ENCODE peak calls at places on chromosomes 4 and X, in four cellular contexts. K, F, I and Z are unnamed samples. For H3K36me3, the result is how much of the 10 kb centered on the place peaks cover.

GRCh38 chr4:10762541-10762940 is 78.0 kb upstream of the CLNK start:
- DNase-seq in K (no peak), F (no peak), I (peak), Z (no peak)

GRCh38 chr4:48498895-48499294 is 8.8 kb downstream of the ZAR1 start:
- DNase-seq in K (no peak), F (no peak), I (peak), Z (no peak)

GRCh38 chr4:125382995-125383394 is 68.2 kb downstream of the FAT4 start:
- DNase-seq in K (no peak), F (no peak), I (no peak), Z (no peak)

GRCh38 chrX:55908685-55909212 is 191.2 kb downstream of the RRAGB start:
- DNase-seq in K (no peak), F (no peak), I (peak), Z (peak)

GRCh38 chr4:1683371-1683902 is 676 bp downstream of the FAM53A start:
- DNase-seq in K (peak), F (no peak), I (peak), Z (no peak)

GRCh38 chr4:101175896-101176676 is 171.2 kb downstream of the PPP3CA start:
- DNase-seq in K (no peak), F (peak), I (peak), Z (no peak)

GRCh38 chrX:1493877-1494510 is 41.3 kb upstream of the ASMTL start:
- DNase-seq in K (no peak), F (no peak), I (no peak), Z (peak)

GRCh38 chrX:136195247-136195646 is 47.9 kb downstream of the FHL1 start:
- DNase-seq in K (no peak), F (no peak), I (no peak), Z (no peak)

GRCh38 chr4:15215118-15215517 is 212.7 kb upstream of the C1QTNF7 start:
- DNase-seq in K (no peak), F (no peak), I (no peak), Z (no peak)

GRCh38 chrX:48938721-48939416 is 18.5 kb downstream of the OTUD5 start:
- DNase-seq in K (no peak), F (no peak), I (no peak), Z (peak)

GRCh38 chr4:181418491-181418890 is 824.7 kb upstream of the TENM3 start:
- DNase-seq in K (no peak), F (no peak), I (no peak), Z (no peak)

GRCh38 chr4:140094701-140095420 is 59.1 kb downstream of the MAML3 start:
- DNase-seq in K (peak), F (peak), I (peak), Z (peak)

GRCh38 chr4:143431526-143432257 is 81.8 kb upstream of the SMARCA5 start:
- DNase-seq in K (no peak), F (no peak), I (peak), Z (no peak)

GRCh38 chr4:182404371-182404770 is 161.2 kb downstream of the TENM3 start:
- DNase-seq in K (no peak), F (no peak), I (no peak), Z (no peak)

GRCh38 chr4:110049951-110050925 is 137.6 kb downstream of the EGF start:
- DNase-seq in K (no peak), F (peak), I (peak), Z (no peak)

GRCh38 chrX:80550722-80551121 is 130.5 kb downstream of the TENT5D start:
- DNase-seq in K (no peak), F (no peak), I (peak), Z (no peak)

GRCh38 chrX:133402042-133402453 is 13.2 kb downstream of the GPC4 start:
- DNase-seq in K (no peak), F (no peak), I (no peak), Z (no peak)

GRCh38 chrX:97860206-97860605 is 976.5 kb downstream of the RPA4 start:
- DNase-seq in K (no peak), F (no peak), I (no peak), Z (no peak)

GRCh38 chr4:121428721-121429120 is 47.9 kb upstream of the QRFPR start:
- DNase-seq in K (no peak), F (no peak), I (no peak), Z (no peak)

GRCh38 chr4:87121332-87122065 is 98.9 kb downstream of the KLHL8 start:
- DNase-seq in K (peak), F (no peak), I (no peak), Z (no peak)

GRCh38 chrX:2627272-2627867 is 63.7 kb upstream of the CD99 start:
- DNase-seq in K (no peak), F (no peak), I (peak), Z (no peak)

GRCh38 chr4:54025582-54025981 is 38.8 kb downstream of the CHIC2 start:
- DNase-seq in K (no peak), F (no peak), I (no peak), Z (no peak)

GRCh38 chrX:27751976-27752375 is 55.8 kb upstream of the MAGEB10 start:
- DNase-seq in K (no peak), F (no peak), I (no peak), Z (no peak)

DNA sequence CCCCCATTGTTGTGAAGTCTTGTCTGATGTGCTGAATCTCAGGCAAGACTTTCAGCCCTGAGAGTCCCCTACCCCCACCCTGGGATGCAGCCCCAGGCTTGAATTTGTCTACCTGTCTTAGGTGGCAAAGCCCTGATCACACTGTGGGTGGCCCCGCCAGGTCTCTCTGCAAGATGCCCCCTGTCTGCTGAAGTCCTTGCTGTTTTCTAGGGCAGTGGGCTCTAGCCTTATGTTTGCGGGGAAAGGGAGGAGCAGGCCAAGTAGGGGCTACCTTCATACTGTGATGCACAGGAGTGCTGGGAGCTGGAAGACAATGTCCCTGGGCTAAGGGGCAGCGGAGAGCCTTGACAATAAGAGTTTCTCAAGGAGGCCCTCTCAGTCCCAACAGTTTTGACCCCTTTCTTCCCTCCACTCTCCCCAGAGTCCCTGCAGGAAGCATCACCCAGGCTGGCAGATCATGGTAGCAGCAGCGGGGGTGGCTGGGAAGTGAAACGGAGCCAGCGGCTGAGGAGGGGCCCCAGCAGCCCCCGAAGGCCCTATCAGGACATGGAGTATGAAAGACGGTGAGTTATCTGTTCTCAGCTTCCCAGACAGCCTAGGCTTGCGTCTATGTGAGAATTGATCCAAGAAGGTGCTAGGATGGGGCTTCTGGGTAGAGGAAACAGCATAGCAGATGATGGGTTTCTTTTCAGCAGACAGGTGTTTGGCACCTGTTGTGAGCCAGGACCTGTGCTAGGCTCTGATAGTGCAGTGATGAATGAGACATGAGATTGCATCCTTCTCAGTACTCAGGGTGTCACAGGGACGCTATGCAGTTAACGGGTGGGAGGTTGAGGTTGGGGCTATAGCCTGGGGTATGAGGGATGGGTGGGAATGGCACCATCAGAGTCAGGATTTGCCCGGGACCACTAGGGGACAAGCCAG is 2.2 kb downstream of the RBM10 start:
- DNase-seq in K (no peak), F (no peak), I (no peak), Z (peak)
- H3K4me3 ChIP-seq in K (peak), F (no peak), I (peak), Z (peak)

GRCh38 chr4:184318852-184319251 is 101.2 kb upstream of the ENPP6 start:
- DNase-seq in K (no peak), F (no peak), I (no peak), Z (no peak)
- TF ChIP-seq POLR2AphosphoS5 in K (no peak), F (no peak), I (no peak), Z (no peak)

GRCh38 chr4:6290769-6291547 is 21.3 kb downstream of the WFS1 start:
- DNase-seq in K (no peak), F (no peak), I (peak), Z (no peak)

GRCh38 chr4:6291784-6292297 is 22.2 kb downstream of the WFS1 start:
- DNase-seq in K (no peak), F (no peak), I (no peak), Z (no peak)

GRCh38 chr4:6288342-6288741 is 18.7 kb downstream of the WFS1 start:
- DNase-seq in K (no peak), F (no peak), I (no peak), Z (no peak)

GRCh38 chr4:6288871-6289270 is 19.2 kb downstream of the WFS1 start:
- DNase-seq in K (no peak), F (no peak), I (no peak), Z (no peak)

GRCh38 chr4:6290256-6290655 is 20.6 kb downstream of the WFS1 start:
- DNase-seq in K (no peak), F (no peak), I (no peak), Z (no peak)
- H3K36me3 ChIP-seq in K (under half), F (under half), I (under half), Z (under half)

GRCh38 chrX:11421816-11422528 is 128.8 kb downstream of the AMELX start:
- DNase-seq in K (no peak), F (no peak), I (no peak), Z (no peak)
- H3K4me3 ChIP-seq in K (no peak), F (no peak), I (no peak), Z (no peak)

GRCh38 chr4:168848977-168849687 is 160.9 kb downstream of the CBR4 start:
- DNase-seq in K (no peak), F (no peak), I (peak), Z (no peak)
- TF ChIP-seq POLR2AphosphoS5 in K (no peak), F (no peak), I (no peak), Z (no peak)

DNA sequence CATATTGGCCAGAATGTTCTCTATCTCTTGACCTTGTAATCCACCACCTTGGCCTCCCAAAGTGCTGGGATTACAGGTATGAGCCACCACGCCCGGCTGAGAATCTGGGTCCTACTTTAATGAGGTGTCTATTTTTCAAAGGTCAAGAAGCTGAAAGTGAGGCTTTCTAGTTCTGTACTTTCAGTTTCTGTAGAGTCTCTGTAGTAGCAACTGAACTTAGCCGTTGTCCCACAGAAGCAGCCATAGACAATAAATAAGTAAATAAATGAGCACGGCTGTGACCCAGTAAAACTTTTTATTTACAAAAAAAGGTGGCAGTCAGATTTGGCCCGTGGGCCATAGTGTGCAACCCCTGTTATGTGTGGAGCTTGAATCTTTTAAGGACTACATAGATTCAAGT is 92.0 kb downstream of the FNIP2 start:
- DNase-seq in K (no peak), F (no peak), I (no peak), Z (no peak)
- H3K36me3 ChIP-seq in K (under half), F (under half), I (under half), Z (half or more)

DNA sequence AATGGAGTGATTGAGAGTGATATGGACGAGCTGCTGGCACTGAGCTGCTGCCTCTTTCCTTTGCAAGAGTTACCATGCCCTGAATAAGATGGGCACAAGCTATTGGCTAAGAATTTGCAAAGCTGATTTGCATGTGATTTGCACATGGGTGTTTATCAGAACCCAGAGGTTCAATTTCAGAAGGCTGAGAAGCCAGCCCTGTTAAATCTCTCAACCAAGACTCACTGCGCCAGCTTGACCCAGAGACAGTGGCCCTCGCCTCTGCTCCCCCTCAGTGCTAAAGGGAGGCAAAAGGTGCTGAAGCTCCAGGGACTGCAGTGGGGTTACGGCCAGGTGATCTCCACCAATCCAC is 701 bp downstream of the ARHGAP4 start:
- DNase-seq in K (no peak), F (no peak), I (no peak), Z (no peak)
- H3K4me3 ChIP-seq in K (peak), F (no peak), I (peak), Z (peak)

GRCh38 chr4:2940267-2941137 is 22.7 kb downstream of the NOP14 start:
- DNase-seq in K (peak), F (no peak), I (no peak), Z (peak)
- TF ChIP-seq POLR2AphosphoS5 in K (no peak), F (no peak), I (no peak), Z (no peak)

DNA sequence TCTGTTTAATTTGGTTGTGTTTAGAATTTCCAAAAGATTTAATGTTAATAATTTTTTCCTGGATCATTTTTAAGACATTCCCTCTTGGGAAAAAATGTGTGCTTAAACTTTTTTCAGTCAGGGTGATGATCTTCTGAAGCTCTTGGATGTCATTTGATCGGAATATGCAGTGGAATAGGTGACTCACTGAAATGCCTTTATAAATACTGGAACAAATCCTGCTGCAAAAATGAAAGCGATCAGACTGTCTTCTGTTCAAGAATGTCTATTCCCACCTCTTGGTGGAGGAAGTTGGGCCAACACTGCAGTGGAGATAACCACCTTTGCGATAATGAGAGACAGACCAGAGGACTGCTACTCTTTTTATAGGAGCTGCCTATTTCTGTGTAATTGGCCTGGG is 46.7 kb downstream of the LARP1B start:
- DNase-seq in K (no peak), F (no peak), I (no peak), Z (no peak)
- H3K36me3 ChIP-seq in K (under half), F (under half), I (under half), Z (under half)